ENCODE peak calls at places on chromosome 14, in nine cellular contexts. G is amniotic epithelial cell; I is iris pigment epithelial cell; Z is activated effector memory CD4-positive, alpha-beta T cell treated with Interleukin-2 at 50 U/mL for 16 hours; C is non-pigmented ciliary epithelial cell; N is T-helper 2 cell; T is hypothalamus; J is iPS-NIHi11; Y is endothelial cell. D is an unnamed sample.

GRCh38 chr14:49946320-49947141 is 53.6 kb downstream of the ARF6 start:
- DNase-seq in G (peak), I (peak), Z (peak), C (peak), N (no peak), T (no peak), J (no peak), Y (no peak), D (peak)

GRCh38 chr14:101005447-101005846 is 101.9 kb upstream of the RTL1 start:
- DNase-seq in G (no peak), I (no peak), Z (no peak), C (no peak), N (no peak), T (no peak), J (no peak), Y (no peak), D (no peak)

GRCh38 chr14:87916103-87916885 is 76.7 kb downstream of the GALC start:
- DNase-seq in G (no peak), I (no peak), Z (no peak), C (no peak), N (no peak), T (no peak), J (peak), Y (no peak), D (no peak)

GRCh38 chr14:49935526-49935925 is 42.6 kb downstream of the ARF6 start:
- DNase-seq in G (no peak), I (no peak), Z (no peak), C (no peak), N (no peak), T (no peak), J (no peak), Y (no peak), D (no peak)

GRCh38 chr14:76203086-76204001 is 51.6 kb downstream of the GPATCH2L start:
- DNase-seq in G (peak), I (peak), Z (no peak), C (peak), N (no peak), T (no peak), J (no peak), Y (no peak), D (peak)

GRCh38 chr14:22614240-22614799 is 16.2 kb downstream of the ABHD4 start:
- DNase-seq in G (peak), I (peak), Z (no peak), C (peak), N (no peak), T (no peak), J (peak), Y (no peak), D (peak)

GRCh38 chr14:69693145-69693544 is 73.8 kb upstream of the SRSF5 start:
- DNase-seq in G (no peak), I (no peak), Z (no peak), C (no peak), N (no peak), T (no peak), J (no peak), Y (no peak), D (no peak)

GRCh38 chr14:36664322-36665193 is 2.9 kb downstream of the PAX9 start:
- DNase-seq in G (no peak), I (no peak), Z (no peak), C (no peak), N (no peak), T (no peak), J (no peak), Y (no peak), D (no peak)

GRCh38 chr14:100775831-100776591 is 49.3 kb downstream of the DLK1 start:
- DNase-seq in G (peak), I (peak), Z (no peak), C (no peak), N (no peak), T (no peak), J (peak), Y (no peak), D (no peak)

GRCh38 chr14:82270286-82270685 is 736.6 kb upstream of the SEL1L start:
- DNase-seq in G (no peak), I (no peak), Z (no peak), C (no peak), N (no peak), T (no peak), J (no peak), Y (no peak), D (no peak)

D was measured in retinal pigment epithelial cell.